ENCODE peak calls at places on chromosome 21, in four cellular contexts. V is neural progenitor cell, N is upper lobe of right lung, S is NCI-H1105 treated with DMSO at 0.1 percent for 48 hours. H is an unnamed sample.

GRCh38 chr21:35266546-35266945 is 217.4 kb upstream of the RUNX1 start:
- DNase-seq in N (no peak), V (peak), S (no peak), H (no peak)

GRCh38 chr21:34922487-34922886 is 126.6 kb downstream of the RUNX1 start:
- DNase-seq in V (no peak), N (no peak), S (no peak), H (no peak)

GRCh38 chr21:22728091-22728490 is 1729.9 kb downstream of the NCAM2 start:
- DNase-seq in N (no peak), S (no peak), V (peak), H (no peak)

GRCh38 chr21:32484706-32485380 is 72.3 kb downstream of the EVA1C start:
- DNase-seq in V (no peak), N (peak), S (no peak), H (no peak)

GRCh38 chr21:42317341-42317741 is 2.1 kb upstream of the TFF3 start:
- DNase-seq in N (no peak), S (peak), V (no peak), H (peak)

GRCh38 chr21:45309069-45309521 is 21.4 kb upstream of the POFUT2 start:
- DNase-seq in S (no peak), N (peak), V (peak), H (no peak)

GRCh38 chr21:20739421-20739820 is 258.8 kb upstream of the NCAM2 start:
- DNase-seq in S (no peak), V (peak), N (no peak), H (no peak)

GRCh38 chr21:35529141-35529863 is 480.2 kb upstream of the RUNX1 start:
- DNase-seq in V (no peak), N (no peak), S (no peak), H (peak)

GRCh38 chr21:43717166-43717853 is 1.6 kb upstream of the PDXK start:
- DNase-seq in V (no peak), N (no peak), S (no peak), H (no peak)

GRCh38 chr21:28298251-28298672 is 694.4 kb downstream of the LTN1 start:
- DNase-seq in N (no peak), V (no peak), S (no peak), H (no peak)

GRCh38 chr21:46196733-46197132 is 12.5 kb upstream of the SPATC1L start:
- DNase-seq in S (no peak), N (peak), V (no peak), H (no peak)

GRCh38 chr21:44710294-44710665 is 1.1 kb downstream of the TSPEAR start:
- DNase-seq in S (peak), N (peak), V (peak), H (no peak)

GRCh38 chr21:29228306-29228705 is 70.4 kb upstream of the BACH1 start:
- DNase-seq in S (no peak), N (no peak), V (no peak), H (no peak)

GRCh38 chr21:31945576-31945975 is 72.8 kb downstream of the HUNK start:
- DNase-seq in V (no peak), S (no peak), N (no peak), H (no peak)

GRCh38 chr21:33640697-33641338 is 723 bp downstream of the CRYZL1 start:
- DNase-seq in V (peak), S (peak), N (no peak), H (no peak)

GRCh38 chr21:42777757-42778344 is 101.5 kb downstream of the WDR4 start:
- DNase-seq in N (no peak), S (no peak), V (peak), H (no peak)

GRCh38 chr21:39724944-39725343 is 20.0 kb upstream of the IGSF5 start:
- DNase-seq in V (no peak), N (no peak), S (no peak), H (no peak)

GRCh38 chr21:33666153-33666552 is 23.9 kb downstream of the ITSN1 start:
- DNase-seq in S (no peak), V (no peak), N (no peak), H (no peak)